ENCODE peak calls at places on chromosomes 13 and 19, in ten cellular contexts. One of them, this sample, is unnamed.

GRCh38 chr19:56091066-56091490 is 30.0 kb downstream of the ZNF787 start:
- DNase-seq in substantia nigra: no peak
- DNase-seq in breast epithelium: no peak
- DNase-seq in mesendoderm: no peak
- DNase-seq in brain microvascular endothelial cell: peak
- DNase-seq in fibroblast of lung: peak
- DNase-seq in AG04450: no peak
- DNase-seq in ovary: no peak
- DNase-seq in heart right ventricle: no peak
- DNase-seq in RWPE1: peak
- DNase-seq in this sample: peak

GRCh38 chr19:6362351-6362801 is 1.0 kb downstream of the CLPP start:
- DNase-seq in heart right ventricle: no peak
- DNase-seq in fibroblast of lung: peak
- DNase-seq in substantia nigra: no peak
- DNase-seq in mesendoderm: no peak
- DNase-seq in ovary: no peak
- DNase-seq in AG04450: no peak
- DNase-seq in RWPE1: no peak
- DNase-seq in breast epithelium: no peak
- DNase-seq in brain microvascular endothelial cell: no peak
- DNase-seq in this sample: no peak

GRCh38 chr19:35320285-35320706 is 8.7 kb upstream of the CD22 start:
- DNase-seq in breast epithelium: no peak
- DNase-seq in fibroblast of lung: no peak
- DNase-seq in substantia nigra: no peak
- DNase-seq in brain microvascular endothelial cell: no peak
- DNase-seq in heart right ventricle: no peak
- DNase-seq in mesendoderm: no peak
- DNase-seq in RWPE1: no peak
- DNase-seq in ovary: no peak
- DNase-seq in AG04450: no peak
- DNase-seq in this sample: no peak

GRCh38 chr13:76383671-76384461 is 502.3 kb downstream of the KCTD12 start:
- DNase-seq in mesendoderm: peak
- DNase-seq in substantia nigra: no peak
- DNase-seq in heart right ventricle: peak
- DNase-seq in breast epithelium: no peak
- DNase-seq in fibroblast of lung: peak
- DNase-seq in AG04450: peak
- DNase-seq in ovary: no peak
- DNase-seq in RWPE1: peak
- DNase-seq in brain microvascular endothelial cell: peak
- DNase-seq in this sample: no peak

GRCh38 chr19:6730153-6730804 is 7.1 kb downstream of the GPR108 start:
- DNase-seq in brain microvascular endothelial cell: no peak
- DNase-seq in substantia nigra: peak
- DNase-seq in fibroblast of lung: no peak
- DNase-seq in RWPE1: no peak
- DNase-seq in heart right ventricle: no peak
- DNase-seq in AG04450: no peak
- DNase-seq in mesendoderm: peak
- DNase-seq in breast epithelium: no peak
- DNase-seq in ovary: peak
- DNase-seq in this sample: peak

GRCh38 chr13:30840515-30840914 is 65.6 kb upstream of the MEDAG start:
- DNase-seq in fibroblast of lung: no peak
- DNase-seq in substantia nigra: no peak
- DNase-seq in RWPE1: no peak
- DNase-seq in breast epithelium: no peak
- DNase-seq in AG04450: no peak
- DNase-seq in ovary: no peak
- DNase-seq in brain microvascular endothelial cell: no peak
- DNase-seq in mesendoderm: no peak
- DNase-seq in heart right ventricle: no peak
- DNase-seq in this sample: no peak

GRCh38 chr13:40388617-40389016 is 277.8 kb downstream of the FOXO1 start:
- DNase-seq in brain microvascular endothelial cell: peak
- DNase-seq in breast epithelium: no peak
- DNase-seq in ovary: no peak
- DNase-seq in substantia nigra: no peak
- DNase-seq in heart right ventricle: no peak
- DNase-seq in RWPE1: no peak
- DNase-seq in mesendoderm: no peak
- DNase-seq in AG04450: no peak
- DNase-seq in fibroblast of lung: no peak
- DNase-seq in this sample: no peak

GRCh38 chr13:93476175-93476574 is 249.6 kb downstream of the GPC6 start:
- DNase-seq in mesendoderm: peak
- DNase-seq in heart right ventricle: no peak
- DNase-seq in fibroblast of lung: peak
- DNase-seq in brain microvascular endothelial cell: peak
- DNase-seq in breast epithelium: no peak
- DNase-seq in AG04450: peak
- DNase-seq in substantia nigra: no peak
- DNase-seq in ovary: no peak
- DNase-seq in RWPE1: peak
- DNase-seq in this sample: no peak

GRCh38 chr19:13122275-13122878 is 4.3 kb downstream of the NACC1 start:
- DNase-seq in substantia nigra: no peak
- DNase-seq in breast epithelium: no peak
- DNase-seq in brain microvascular endothelial cell: peak
- DNase-seq in AG04450: no peak
- DNase-seq in mesendoderm: no peak
- DNase-seq in heart right ventricle: no peak
- DNase-seq in fibroblast of lung: no peak
- DNase-seq in ovary: no peak
- DNase-seq in RWPE1: no peak
- DNase-seq in this sample: no peak

GRCh38 chr13:108851660-108852059 is 222.2 kb downstream of the MYO16 start:
- DNase-seq in brain microvascular endothelial cell: no peak
- DNase-seq in fibroblast of lung: no peak
- DNase-seq in heart right ventricle: no peak
- DNase-seq in ovary: no peak
- DNase-seq in RWPE1: no peak
- DNase-seq in AG04450: no peak
- DNase-seq in substantia nigra: no peak
- DNase-seq in breast epithelium: no peak
- DNase-seq in mesendoderm: peak
- DNase-seq in this sample: no peak

GRCh38 chr13:42014119-42014518 is 34.3 kb upstream of the DGKH start:
- DNase-seq in breast epithelium: no peak
- DNase-seq in AG04450: no peak
- DNase-seq in substantia nigra: no peak
- DNase-seq in ovary: no peak
- DNase-seq in heart right ventricle: no peak
- DNase-seq in brain microvascular endothelial cell: no peak
- DNase-seq in fibroblast of lung: no peak
- DNase-seq in RWPE1: no peak
- DNase-seq in mesendoderm: no peak
- DNase-seq in this sample: no peak

GRCh38 chr19:623974-624373 is 9.4 kb downstream of the POLRMT start:
- DNase-seq in breast epithelium: no peak
- DNase-seq in mesendoderm: no peak
- DNase-seq in substantia nigra: no peak
- DNase-seq in brain microvascular endothelial cell: peak
- DNase-seq in fibroblast of lung: peak
- DNase-seq in ovary: no peak
- DNase-seq in RWPE1: no peak
- DNase-seq in AG04450: peak
- DNase-seq in heart right ventricle: no peak
- DNase-seq in this sample: no peak

GRCh38 chr13:108463365-108463764 is 166.0 kb upstream of the MYO16 start:
- DNase-seq in mesendoderm: peak
- DNase-seq in RWPE1: peak
- DNase-seq in substantia nigra: no peak
- DNase-seq in heart right ventricle: no peak
- DNase-seq in fibroblast of lung: peak
- DNase-seq in breast epithelium: no peak
- DNase-seq in ovary: no peak
- DNase-seq in brain microvascular endothelial cell: peak
- DNase-seq in AG04450: peak
- DNase-seq in this sample: no peak

GRCh38 chr19:3725640-3726310 is 17.6 kb downstream of the TJP3 start:
- DNase-seq in heart right ventricle: no peak
- DNase-seq in AG04450: no peak
- DNase-seq in breast epithelium: peak
- DNase-seq in brain microvascular endothelial cell: no peak
- DNase-seq in ovary: no peak
- DNase-seq in substantia nigra: no peak
- DNase-seq in fibroblast of lung: no peak
- DNase-seq in RWPE1: no peak
- DNase-seq in mesendoderm: peak
- DNase-seq in this sample: no peak
- H3K27ac ChIP-seq in heart right ventricle: no peak
- H3K27ac ChIP-seq in AG04450: no peak
- H3K27ac ChIP-seq in breast epithelium: no peak
- H3K27ac ChIP-seq in brain microvascular endothelial cell: no peak
- H3K27ac ChIP-seq in ovary: no peak
- H3K27ac ChIP-seq in substantia nigra: no peak
- H3K27ac ChIP-seq in fibroblast of lung: no peak
- H3K27ac ChIP-seq in RWPE1: no peak
- H3K27ac ChIP-seq in mesendoderm: no peak
- H3K27ac ChIP-seq in this sample: no peak

GRCh38 chr19:43779147-43779819 is 1.5 kb downstream of the KCNN4 start:
- DNase-seq in substantia nigra: no peak
- DNase-seq in fibroblast of lung: no peak
- DNase-seq in RWPE1: no peak
- DNase-seq in ovary: no peak
- DNase-seq in mesendoderm: no peak
- DNase-seq in AG04450: no peak
- DNase-seq in brain microvascular endothelial cell: no peak
- DNase-seq in heart right ventricle: no peak
- DNase-seq in breast epithelium: no peak
- DNase-seq in this sample: no peak

GRCh38 chr19:43779820-43780219 is 953 bp downstream of the KCNN4 start:
- DNase-seq in substantia nigra: no peak
- DNase-seq in breast epithelium: no peak
- DNase-seq in fibroblast of lung: no peak
- DNase-seq in ovary: no peak
- DNase-seq in mesendoderm: no peak
- DNase-seq in AG04450: no peak
- DNase-seq in heart right ventricle: no peak
- DNase-seq in RWPE1: no peak
- DNase-seq in brain microvascular endothelial cell: no peak
- DNase-seq in this sample: no peak

GRCh38 chr19:43777163-43777700 is 3.5 kb downstream of the KCNN4 start:
- DNase-seq in brain microvascular endothelial cell: no peak
- DNase-seq in RWPE1: no peak
- DNase-seq in AG04450: no peak
- DNase-seq in ovary: no peak
- DNase-seq in mesendoderm: no peak
- DNase-seq in breast epithelium: no peak
- DNase-seq in heart right ventricle: no peak
- DNase-seq in fibroblast of lung: no peak
- DNase-seq in substantia nigra: no peak
- DNase-seq in this sample: no peak

GRCh38 chr19:43780706-43781525 is at the start of gene KCNN4:
- DNase-seq in ovary: no peak
- DNase-seq in mesendoderm: no peak
- DNase-seq in brain microvascular endothelial cell: peak
- DNase-seq in fibroblast of lung: peak
- DNase-seq in substantia nigra: no peak
- DNase-seq in AG04450: no peak
- DNase-seq in breast epithelium: no peak
- DNase-seq in heart right ventricle: no peak
- DNase-seq in RWPE1: peak
- DNase-seq in this sample: no peak

DNA sequence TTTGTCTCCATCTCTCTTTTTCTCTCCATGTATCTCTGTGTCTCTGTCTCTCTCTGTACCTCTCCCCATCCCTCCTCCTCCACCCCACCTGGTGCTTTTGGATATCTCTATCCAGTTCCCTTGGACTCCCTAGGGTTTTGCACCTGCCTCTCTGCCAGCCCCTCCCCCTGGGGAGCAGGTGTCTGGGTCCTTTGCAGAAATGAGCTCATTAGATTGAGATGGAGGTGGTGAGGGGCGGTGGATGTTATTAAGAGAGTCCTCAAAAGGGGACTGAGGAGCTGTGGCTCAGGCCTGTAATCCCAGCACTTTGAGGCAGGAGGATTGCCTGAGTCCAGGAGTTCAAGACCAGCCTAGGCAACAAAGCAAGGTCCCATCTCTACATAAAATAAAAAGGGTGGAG is 2.1 kb downstream of the KCNN4 start:
- DNase-seq in heart right ventricle: no peak
- DNase-seq in AG04450: no peak
- DNase-seq in brain microvascular endothelial cell: no peak
- DNase-seq in fibroblast of lung: no peak
- DNase-seq in mesendoderm: no peak
- DNase-seq in ovary: no peak
- DNase-seq in RWPE1: no peak
- DNase-seq in substantia nigra: no peak
- DNase-seq in breast epithelium: no peak
- DNase-seq in this sample: no peak
- H3K27ac ChIP-seq in heart right ventricle: peak
- H3K27ac ChIP-seq in AG04450: no peak
- H3K27ac ChIP-seq in brain microvascular endothelial cell: no peak
- H3K27ac ChIP-seq in fibroblast of lung: no peak
- H3K27ac ChIP-seq in mesendoderm: no peak
- H3K27ac ChIP-seq in ovary: no peak
- H3K27ac ChIP-seq in RWPE1: peak
- H3K27ac ChIP-seq in substantia nigra: no peak
- H3K27ac ChIP-seq in breast epithelium: peak
- H3K27ac ChIP-seq in this sample: no peak

DNA sequence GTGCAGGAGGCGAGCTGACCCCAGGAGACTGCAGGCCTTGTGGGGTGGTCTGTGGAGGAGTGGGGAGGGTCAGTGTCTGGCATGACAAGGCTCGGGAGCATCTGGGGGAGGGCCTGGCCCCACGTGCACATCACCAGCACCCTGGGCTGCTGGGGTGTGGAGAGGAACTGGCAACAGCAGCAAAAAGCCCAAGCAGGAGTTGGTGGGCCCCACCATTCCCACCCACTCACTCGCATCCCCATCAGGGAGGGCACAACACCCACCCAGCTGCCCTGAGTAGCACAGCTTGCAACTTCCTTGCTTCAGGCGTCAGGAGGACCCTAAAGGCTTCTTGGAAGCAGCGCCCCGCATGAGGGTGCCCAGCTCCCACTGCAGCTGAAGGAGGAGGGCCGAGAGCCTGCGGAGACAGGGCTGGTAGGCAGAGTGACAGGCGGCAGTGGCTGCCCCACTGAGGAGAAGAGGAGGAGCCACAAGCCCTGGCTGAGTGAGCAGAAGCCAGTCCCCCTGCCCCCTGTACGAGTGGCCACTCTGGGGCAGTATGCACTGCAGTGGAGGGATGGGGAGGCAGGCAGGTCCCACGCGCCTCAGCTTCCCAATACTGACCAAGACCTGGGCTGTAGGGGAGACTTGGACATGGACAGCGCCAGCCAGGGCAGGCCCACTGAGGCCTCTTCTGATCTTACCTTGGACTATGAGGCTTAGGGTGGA is 26.5 kb downstream of the ELL start:
- DNase-seq in mesendoderm: no peak
- DNase-seq in heart right ventricle: no peak
- DNase-seq in ovary: no peak
- DNase-seq in fibroblast of lung: no peak
- DNase-seq in brain microvascular endothelial cell: no peak
- DNase-seq in AG04450: no peak
- DNase-seq in substantia nigra: no peak
- DNase-seq in breast epithelium: no peak
- DNase-seq in RWPE1: no peak
- DNase-seq in this sample: no peak
- H3K27ac ChIP-seq in mesendoderm: no peak
- H3K27ac ChIP-seq in heart right ventricle: no peak
- H3K27ac ChIP-seq in ovary: peak
- H3K27ac ChIP-seq in fibroblast of lung: no peak
- H3K27ac ChIP-seq in brain microvascular endothelial cell: no peak
- H3K27ac ChIP-seq in AG04450: peak
- H3K27ac ChIP-seq in substantia nigra: no peak
- H3K27ac ChIP-seq in breast epithelium: peak
- H3K27ac ChIP-seq in RWPE1: peak
- H3K27ac ChIP-seq in this sample: no peak

GRCh38 chr19:21850636-21851255 is 14.8 kb upstream of the ZNF43 start:
- DNase-seq in ovary: no peak
- DNase-seq in AG04450: no peak
- DNase-seq in mesendoderm: peak
- DNase-seq in breast epithelium: no peak
- DNase-seq in brain microvascular endothelial cell: no peak
- DNase-seq in fibroblast of lung: no peak
- DNase-seq in heart right ventricle: no peak
- DNase-seq in substantia nigra: no peak
- DNase-seq in RWPE1: no peak
- DNase-seq in this sample: no peak
- H3K27ac ChIP-seq in ovary: no peak
- H3K27ac ChIP-seq in AG04450: no peak
- H3K27ac ChIP-seq in mesendoderm: no peak
- H3K27ac ChIP-seq in breast epithelium: no peak
- H3K27ac ChIP-seq in brain microvascular endothelial cell: no peak
- H3K27ac ChIP-seq in fibroblast of lung: no peak
- H3K27ac ChIP-seq in heart right ventricle: no peak
- H3K27ac ChIP-seq in substantia nigra: no peak
- H3K27ac ChIP-seq in RWPE1: peak
- H3K27ac ChIP-seq in this sample: no peak

This sample was measured in caudate nucleus.